ENCODE peak calls at places on chromosomes 11 and 22, in six cellular contexts. U is KBM-7, O is neural crest cell, T is M059J, S is HEK293T, H is neural progenitor cell. R is an unnamed sample.

GRCh38 chr11:101127348-101127698 is 2.3 kb downstream of the PGR start:
- DNase-seq in U (no peak), O (peak; percentile 9), T (no peak), S (peak; percentile 26), H (peak; percentile 64), R (no peak)

GRCh38 chr11:72652871-72653615 is 21.2 kb downstream of the PDE2A start:
- DNase-seq in U (no peak), O (peak; percentile 27), T (no peak), S (no peak), H (peak; percentile 94), R (no peak)

GRCh38 chr22:34493471-34493870 is 572.5 kb upstream of the ISX start:
- DNase-seq in U (no peak), O (no peak), T (no peak), S (no peak), H (no peak), R (no peak)

GRCh38 chr11:34192481-34193401 is 87.3 kb downstream of the NAT10 start:
- DNase-seq in U (no peak), O (no peak), T (peak; percentile 98), S (no peak), H (peak; percentile 13), R (no peak)

GRCh38 chr22:18093661-18094060 is 15.9 kb downstream of the PEX26 start:
- DNase-seq in U (no peak), O (no peak), T (no peak), S (no peak), H (no peak), R (no peak)

GRCh38 chr22:33180371-33180770 is 122.2 kb upstream of the SYN3 start:
- DNase-seq in U (no peak), O (no peak), T (no peak), S (no peak), H (no peak), R (no peak)

GRCh38 chr11:10660323-10660722 is 33.2 kb downstream of the IRAG1 start:
- DNase-seq in U (no peak), O (no peak), T (no peak), S (no peak), H (no peak), R (no peak)

GRCh38 chr11:1360181-1360834 is 29.4 kb upstream of the BRSK2 start:
- DNase-seq in U (no peak), O (no peak), T (no peak), S (no peak), H (no peak), R (no peak)

GRCh38 chr11:127412722-127413121 is 412.2 kb upstream of the KIRREL3 start:
- DNase-seq in U (no peak), O (no peak), T (no peak), S (no peak), H (no peak), R (no peak)

GRCh38 chr11:44631831-44632230 is 66.4 kb downstream of the CD82 start:
- DNase-seq in U (no peak), O (no peak), T (no peak), S (no peak), H (no peak), R (no peak)

GRCh38 chr11:104965735-104966134 is 2.6 kb downstream of the CASP4 start:
- DNase-seq in U (no peak), O (no peak), T (no peak), S (no peak), H (no peak), R (no peak)

GRCh38 chr22:41521166-41521565 is 23.1 kb downstream of the POLR3H start:
- DNase-seq in U (no peak), O (no peak), T (no peak), S (no peak), H (no peak), R (no peak)

GRCh38 chr11:102447941-102448868 is 4.4 kb downstream of the TMEM123 start:
- DNase-seq in U (no peak), O (no peak), T (peak; percentile 42), S (no peak), H (no peak), R (no peak)

GRCh38 chr11:64870176-64870892 is 8.1 kb downstream of the EHD1 start:
- DNase-seq in U (no peak), O (no peak), T (peak; percentile 72), S (no peak), H (peak; percentile 18), R (peak; percentile 78)

GRCh38 chr11:68373810-68374501 is 61.6 kb downstream of the LRP5 start:
- DNase-seq in U (peak; percentile 16), O (peak; percentile 56), T (no peak), S (no peak), H (peak; percentile 22), R (no peak)

GRCh38 chr11:127074151-127074761 is 73.7 kb upstream of the KIRREL3 start:
- DNase-seq in U (peak; percentile 32), O (no peak), T (peak; percentile 80), S (peak; percentile 17), H (peak; percentile 56), R (peak; percentile 20)

GRCh38 chr11:112526699-112527410 is 266.2 kb upstream of the PLET1 start:
- DNase-seq in U (no peak), O (no peak), T (peak; percentile 40), S (no peak), H (no peak), R (no peak)

GRCh38 chr11:69588270-69588669 is 52.7 kb upstream of the CCND1 start:
- DNase-seq in U (no peak), O (no peak), T (peak; percentile 80), S (no peak), H (no peak), R (no peak)

GRCh38 chr11:5930614-5931013 is 11.4 kb upstream of the OR56A3 start:
- DNase-seq in U (no peak), O (no peak), T (no peak), S (no peak), H (no peak), R (no peak)

GRCh38 chr11:69007978-69008381 is 5.1 kb downstream of the MRGPRF start:
- DNase-seq in U (no peak), O (no peak), T (no peak), S (no peak), H (no peak), R (no peak)

GRCh38 chr11:46529086-46529905 is 64.5 kb downstream of the AMBRA1 start:
- DNase-seq in U (no peak), O (peak; percentile 58), T (peak; percentile 47), S (peak; percentile 83), H (peak; percentile 83), R (no peak)

GRCh38 chr11:102407901-102408300 is 44.7 kb downstream of the TMEM123 start:
- DNase-seq in U (no peak), O (no peak), T (no peak), S (no peak), H (no peak), R (peak; percentile 84)

GRCh38 chr22:47836957-47837356 is 1074.5 kb downstream of the TBC1D22A start:
- DNase-seq in U (no peak), O (no peak), T (peak; percentile 65), S (no peak), H (no peak), R (no peak)

GRCh38 chr22:43506487-43506886 is 94.7 kb downstream of the MPPED1 start:
- DNase-seq in U (no peak), O (no peak), T (no peak), S (no peak), H (no peak), R (no peak)

GRCh38 chr22:30044369-30044768 is 35.9 kb upstream of the HORMAD2 start:
- DNase-seq in U (no peak), O (no peak), T (peak; percentile 83), S (no peak), H (no peak), R (no peak)

GRCh38 chr11:110728883-110729282 is 16.6 kb upstream of the ARHGAP20 start:
- DNase-seq in U (no peak), O (no peak), T (no peak), S (no peak), H (no peak), R (no peak)